ENCODE peak calls at places on chromosomes 6 and 20, in six cellular contexts. Z is hepatocyte, H is ovary, K is testis, X is lung, L is aorta. C is an unnamed sample.
A peak's percentile ranks its signal among the peaks of the same experiment; 100 is the strongest.

GRCh38 chr6:165834613-165835259 is 171.7 kb upstream of the PDE10A start:
- DNase-seq in Z (peak; percentile 42), H (peak; percentile 58), K (peak; percentile 93), X (peak; percentile 92), L (no peak), C (no peak)

GRCh38 chr20:21396921-21397340 is 395 bp downstream of the NKX2-4 start:
- DNase-seq in Z (peak; percentile 20), H (no peak), K (no peak), X (no peak), L (no peak), C (no peak)

GRCh38 chr6:167397712-167398111 is 72.8 kb downstream of the TTLL2 start:
- DNase-seq in Z (no peak), H (no peak), K (no peak), X (no peak), L (no peak), C (no peak)

GRCh38 chr20:35270021-35270902 is 7.7 kb downstream of the MMP24OS start:
- DNase-seq in Z (no peak), H (no peak), K (no peak), X (no peak), L (no peak), C (no peak)

GRCh38 chr6:134816780-134817179 is 133.1 kb downstream of the ALDH8A1 start:
- DNase-seq in Z (no peak), H (no peak), K (no peak), X (no peak), L (no peak), C (no peak)

GRCh38 chr6:1322206-1322605 is 10.3 kb downstream of the FOXQ1 start:
- DNase-seq in Z (no peak), H (no peak), K (no peak), X (no peak), L (no peak), C (no peak)

GRCh38 chr20:49282584-49283171 is 4.8 kb upstream of the ZNFX1 start:
- DNase-seq in Z (no peak), H (no peak), K (no peak), X (no peak), L (no peak), C (no peak)

GRCh38 chr20:13105071-13105470 is 96.3 kb downstream of the SPTLC3 start:
- DNase-seq in Z (no peak), H (no peak), K (no peak), X (no peak), L (no peak), C (no peak)

GRCh38 chr6:158068893-158069799 is 87.5 kb downstream of the SYNJ2 start:
- DNase-seq in Z (peak; percentile 78), H (no peak), K (no peak), X (peak; percentile 88), L (peak; percentile 82), C (no peak)

GRCh38 chr6:79028641-79029314 is 49.3 kb downstream of the PHIP start:
- DNase-seq in Z (no peak), H (no peak), K (no peak), X (no peak), L (no peak), C (no peak)

GRCh38 chr20:34110025-34111013 is 1.7 kb downstream of the EIF2S2 start:
- DNase-seq in Z (no peak), H (no peak), K (no peak), X (no peak), L (no peak), C (no peak)

GRCh38 chr20:59047938-59048680 is 5.5 kb upstream of the PRELID3B start:
- DNase-seq in Z (peak; percentile 85), H (no peak), K (no peak), X (peak; percentile 67), L (no peak), C (no peak)

GRCh38 chr6:54621285-54621684 is 225.3 kb upstream of the FAM83B start:
- DNase-seq in Z (no peak), H (no peak), K (peak; percentile 29), X (no peak), L (no peak), C (no peak)

GRCh38 chr6:131029661-131030297 is 33.3 kb downstream of the EPB41L2 start:
- DNase-seq in Z (no peak), H (no peak), K (no peak), X (no peak), L (no peak), C (no peak)

GRCh38 chr20:41149679-41150131 is 12.4 kb downstream of the PLCG1 start:
- DNase-seq in Z (peak; percentile 60), H (no peak), K (no peak), X (no peak), L (no peak), C (peak; percentile 67)

GRCh38 chr6:121533321-121533841 is 97.9 kb downstream of the GJA1 start:
- DNase-seq in Z (no peak), H (no peak), K (no peak), X (no peak), L (no peak), C (no peak)

GRCh38 chr6:112912351-112913101 is 565.4 kb downstream of the RFPL4B start:
- DNase-seq in Z (peak; percentile 4), H (no peak), K (no peak), X (no peak), L (no peak), C (no peak)

GRCh38 chr6:55919909-55920308 is 44.5 kb upstream of the BMP5 start:
- DNase-seq in Z (no peak), H (no peak), K (no peak), X (no peak), L (no peak), C (no peak)

GRCh38 chr6:17417817-17418216 is 24.4 kb downstream of the CAP2 start:
- DNase-seq in Z (peak; percentile 14), H (no peak), K (no peak), X (no peak), L (no peak), C (no peak)

GRCh38 chr6:140970485-140970884 is 1162.2 kb upstream of the GJE1 start:
- DNase-seq in Z (peak; percentile 53), H (no peak), K (no peak), X (no peak), L (no peak), C (no peak)

GRCh38 chr6:85418059-85418458 is 31.8 kb upstream of the NT5E start:
- DNase-seq in Z (no peak), H (no peak), K (no peak), X (no peak), L (no peak), C (no peak)

GRCh38 chr6:85419046-85419759 is 30.7 kb upstream of the NT5E start:
- DNase-seq in Z (no peak), H (no peak), K (peak; percentile 61), X (no peak), L (no peak), C (no peak)

GRCh38 chr6:85416766-85417165 is 33.1 kb upstream of the NT5E start:
- DNase-seq in Z (no peak), H (no peak), K (no peak), X (no peak), L (no peak), C (no peak)

GRCh38 chr6:85416049-85416448 is 33.8 kb upstream of the NT5E start:
- DNase-seq in Z (no peak), H (no peak), K (no peak), X (no peak), L (no peak), C (no peak)

DNA sequence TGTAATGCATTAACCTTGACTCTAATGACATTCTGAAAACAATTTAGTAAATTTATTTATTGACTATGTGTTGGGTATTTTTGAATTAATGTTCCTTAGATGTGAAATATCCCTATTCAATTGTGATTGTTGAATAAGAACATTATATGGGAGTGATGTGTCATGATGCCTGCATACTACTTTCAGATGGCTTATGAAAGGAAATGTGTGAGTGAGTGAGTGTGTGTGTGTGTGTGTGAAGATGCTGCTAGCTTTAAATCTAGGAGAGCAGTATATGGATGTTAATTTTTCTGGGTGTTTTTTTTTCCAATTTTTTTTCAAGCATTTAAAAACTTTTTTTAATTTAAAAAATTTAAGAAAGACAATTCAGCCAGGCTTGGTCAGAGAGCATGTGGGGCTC is 32.5 kb upstream of the NT5E start:
- DNase-seq in Z (no peak), H (no peak), K (no peak), X (no peak), L (no peak), C (no peak)
- H3K4me1 ChIP-seq in Z (no peaks in the 10 kb centered on the region), H (peaks cover 15% of the 10 kb centered on the region), K (peaks cover 31% of the 10 kb centered on the region), X (no peaks in the 10 kb centered on the region), L (peaks cover 2% of the 10 kb centered on the region), C (no peaks in the 10 kb centered on the region)

GRCh38 chr6:29886686-29887085 is 55.6 kb upstream of the HLA-A start:
- DNase-seq in Z (no peak), H (no peak), K (no peak), X (no peak), L (no peak), C (no peak)
- H3K27ac ChIP-seq in Z (peak overlapping the region; percentile 91), H (no peak overlapping the region), K (no peak overlapping the region), X (no peak overlapping the region), L (peak overlapping the region; percentile 21), C (no peak overlapping the region)

DNA sequence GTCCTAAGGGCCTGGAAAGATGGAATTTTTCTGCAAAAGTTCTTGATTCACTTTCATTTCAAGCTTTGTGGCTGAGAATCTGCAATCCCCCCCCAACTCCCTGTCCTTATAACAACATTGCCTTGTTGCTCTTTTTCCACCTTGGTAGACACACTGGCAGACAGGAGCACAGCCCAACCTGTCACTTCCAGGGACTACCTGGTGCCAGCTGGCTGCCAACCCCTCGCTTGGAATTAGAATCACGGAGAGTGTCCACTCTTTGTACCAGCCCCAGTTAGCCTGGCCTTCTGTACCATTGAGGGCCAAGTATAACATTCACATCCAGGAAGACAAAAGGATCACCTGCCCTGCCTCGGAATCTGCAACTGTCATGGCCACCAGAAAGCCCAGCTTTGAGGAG is 74.7 kb downstream of the POPDC3 start:
- DNase-seq in Z (no peak), H (no peak), K (no peak), X (no peak), L (no peak), C (no peak)
- H3K4me1 ChIP-seq in Z (peaks cover 7% of the 10 kb centered on the region), H (no peaks in the 10 kb centered on the region), K (no peaks in the 10 kb centered on the region), X (peaks cover 6% of the 10 kb centered on the region), L (no peaks in the 10 kb centered on the region), C (no peaks in the 10 kb centered on the region)

DNA sequence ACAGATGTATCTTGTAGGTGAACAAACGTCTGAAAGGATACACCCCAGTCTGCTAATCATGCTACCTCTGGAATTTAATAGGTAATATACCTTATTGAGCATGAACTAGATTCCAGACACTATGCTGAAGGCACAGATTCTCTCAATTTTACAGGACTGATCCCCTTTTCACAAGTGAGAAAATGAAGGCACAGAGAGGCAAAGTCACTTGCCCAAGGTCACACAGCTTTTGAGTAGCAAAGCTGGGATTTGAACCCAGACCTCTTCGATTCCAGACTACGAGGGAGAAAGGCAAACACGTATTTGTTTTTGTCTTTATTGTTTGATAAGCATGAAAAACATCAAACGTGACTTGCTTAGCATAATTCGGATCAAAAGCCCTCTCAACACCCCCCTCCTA is 34.4 kb upstream of the PMEPA1 start:
- DNase-seq in Z (no peak), H (no peak), K (no peak), X (no peak), L (no peak), C (no peak)
- H3K27ac ChIP-seq in Z (no peak overlapping the region), H (no peak overlapping the region), K (no peak overlapping the region), X (no peak overlapping the region), L (no peak overlapping the region), C (no peak overlapping the region)

GRCh38 chr6:6604015-6604414 is 15.5 kb downstream of the LY86 start:
- DNase-seq in Z (no peak), H (no peak), K (no peak), X (no peak), L (no peak), C (no peak)
- H3K4me1 ChIP-seq in Z (peaks cover 4% of the 10 kb centered on the region), H (no peaks in the 10 kb centered on the region), K (no peaks in the 10 kb centered on the region), X (no peaks in the 10 kb centered on the region), L (no peaks in the 10 kb centered on the region), C (no peaks in the 10 kb centered on the region)

GRCh38 chr6:163811317-163811716 is 396.8 kb downstream of the QKI start:
- DNase-seq in Z (no peak), H (no peak), K (no peak), X (no peak), L (no peak), C (no peak)
- H3K27ac ChIP-seq in Z (no peak overlapping the region), H (no peak overlapping the region), K (no peak overlapping the region), X (no peak overlapping the region), L (no peak overlapping the region), C (no peak overlapping the region)

C was measured in Peyer's patch.